ENCODE peak calls at places on chromosomes 6 and 20, in ten cellular contexts. Z is heart right ventricle; E is heart left ventricle; D is stimulated activated CD8-positive, alpha-beta memory T cell treated with anti-CD3 and anti-CD28 coated beads, Interleukin-2, amount 100 ng/mL, for 48 hours; W is NCI-H510A treated with DMSO at 0.1 percent for 48 hours; Y is ascending aorta; P is NCI-H2029 treated with DMSO at 0.1 percent for 48 hours; M is GM18507; Q is endothelial cell; O is small intestine. R is an unnamed sample.

GRCh38 chr6:141398954-141399353 is 733.8 kb upstream of the GJE1 start:
- DNase-seq in D (no peak), Q (no peak), P (no peak), O (no peak), M (no peak), Y (no peak), E (no peak), Z (no peak), W (no peak), R (no peak)

GRCh38 chr6:11439017-11439420 is 98.5 kb upstream of the TMEM170B start:
- DNase-seq in M (no peak), Z (no peak), W (no peak), Q (no peak), E (no peak), P (no peak), O (peak), D (no peak), Y (no peak), R (no peak)

GRCh38 chr6:170203212-170203611 is 87.7 kb downstream of the DLL1 start:
- DNase-seq in Z (no peak), E (no peak), M (no peak), Q (no peak), W (no peak), Y (no peak), P (no peak), D (no peak), O (no peak), R (no peak)

GRCh38 chr6:117467876-117468275 is 14.6 kb upstream of the DCBLD1 start:
- DNase-seq in O (no peak), P (no peak), M (no peak), Y (no peak), Z (no peak), D (no peak), Q (no peak), W (no peak), E (no peak), R (no peak)

GRCh38 chr6:129920103-129920798 is 59.1 kb upstream of the TMEM244 start:
- DNase-seq in Q (no peak), D (no peak), P (no peak), Y (no peak), O (peak), Z (no peak), E (no peak), W (no peak), M (no peak), R (no peak)

GRCh38 chr6:161694995-161695394 is 421.1 kb upstream of the AGPAT4 start:
- DNase-seq in Z (no peak), M (no peak), Q (no peak), Y (no peak), D (no peak), E (no peak), O (peak), W (no peak), P (no peak), R (no peak)

GRCh38 chr6:161254126-161254753 is 19.6 kb downstream of the AGPAT4 start:
- DNase-seq in Z (no peak), D (no peak), E (no peak), W (no peak), O (no peak), Y (no peak), P (no peak), Q (no peak), M (no peak), R (no peak)

GRCh38 chr6:107064579-107065065 is 36.6 kb downstream of the MTRES1 start:
- DNase-seq in P (peak), E (no peak), Q (no peak), M (no peak), W (no peak), Z (peak), Y (no peak), O (peak), D (no peak), R (no peak)

GRCh38 chr20:48294196-48294595 is 508.9 kb upstream of the SULF2 start:
- DNase-seq in Z (no peak), E (no peak), Q (no peak), P (no peak), M (no peak), O (no peak), W (no peak), Y (no peak), D (no peak), R (no peak)

GRCh38 chr20:4130404-4131189 is 115.2 kb upstream of the RNF24 start:
- DNase-seq in P (no peak), W (no peak), Y (no peak), O (no peak), Z (no peak), D (peak), M (no peak), Q (no peak), E (no peak), R (no peak)

GRCh38 chr6:17012421-17013225 is 89.2 kb upstream of the STMND1 start:
- DNase-seq in Y (no peak), O (no peak), D (no peak), Z (no peak), P (no peak), M (no peak), E (no peak), Q (peak), W (no peak), R (no peak)

GRCh38 chr20:24708411-24709295 is 239.2 kb downstream of the SYNDIG1 start:
- DNase-seq in O (no peak), M (no peak), E (no peak), Q (no peak), Z (no peak), D (no peak), W (no peak), Y (no peak), P (no peak), R (no peak)

GRCh38 chr6:116012471-116012949 is 48.2 kb downstream of the FRK start:
- DNase-seq in P (no peak), M (no peak), D (no peak), O (peak), Z (no peak), Y (no peak), Q (no peak), E (no peak), W (no peak), R (no peak)

GRCh38 chr6:709471-710056 is 16.6 kb upstream of the EXOC2 start:
- DNase-seq in P (peak), Q (no peak), E (no peak), O (no peak), Z (no peak), M (no peak), Y (no peak), W (no peak), D (no peak), R (no peak)

GRCh38 chr6:8943073-8943472 is 507.7 kb upstream of the SLC35B3 start:
- DNase-seq in M (no peak), Y (no peak), Z (no peak), E (no peak), W (no peak), D (no peak), Q (no peak), O (no peak), P (no peak), R (no peak)

GRCh38 chr20:4613718-4614620 is 107.7 kb upstream of the PRND start:
- DNase-seq in M (no peak), W (peak), O (peak), Y (no peak), Q (peak), D (peak), E (peak), Z (peak), P (no peak), R (peak)

GRCh38 chr6:15399651-15400470 is 154.0 kb downstream of the JARID2 start:
- DNase-seq in Y (no peak), E (peak), Z (peak), M (no peak), D (no peak), W (peak), Q (peak), O (no peak), P (peak), R (no peak)

GRCh38 chr6:396126-396520 is 4.6 kb downstream of the IRF4 start:
- DNase-seq in Q (no peak), O (no peak), M (no peak), D (no peak), E (no peak), W (no peak), Z (no peak), P (no peak), Y (no peak), R (no peak)